ENCODE peak calls at places on chromosome 15, in six cellular contexts. K, F, V, W, R and C are unnamed samples.

GRCh38 chr15:52331490-52332240 is 36.1 kb upstream of the MYO5C start:
- DNase-seq in K (peak; percentile 30), F (peak; percentile 87), V (peak; percentile 21), W (no peak), R (no peak), C (peak; percentile 21)

GRCh38 chr15:68053997-68054657 is at the start of gene PIAS1:
- DNase-seq in K (peak; percentile 89), R (peak; percentile 98), F (peak; percentile 73), W (peak; percentile 93), V (peak; percentile 79), C (peak; percentile 78)

GRCh38 chr15:25508369-25509002 is 69.7 kb upstream of the UBE3A start:
- DNase-seq in R (peak; percentile 53), F (no peak), V (no peak), K (peak; percentile 7), W (no peak), C (no peak)

GRCh38 chr15:62452016-62452415 is 286.9 kb upstream of the C2CD4B start:
- DNase-seq in R (no peak), V (no peak), W (no peak), K (no peak), F (no peak), C (no peak)

GRCh38 chr15:92811514-92811913 is 88.6 kb upstream of the CHD2 start:
- DNase-seq in V (no peak), W (no peak), R (no peak), F (no peak), K (peak; percentile 68), C (no peak)

GRCh38 chr15:89998141-89998661 is 2.9 kb upstream of the ZNF710 start:
- DNase-seq in V (no peak), F (no peak), W (no peak), K (peak; percentile 69), R (peak; percentile 37), C (no peak)

GRCh38 chr15:83205725-83206324 is 1.8 kb downstream of the HDGFL3 start:
- DNase-seq in R (no peak), V (no peak), K (no peak), W (no peak), F (no peak), C (no peak)

GRCh38 chr15:90807687-90808086 is 60.7 kb upstream of the FURIN start:
- DNase-seq in F (no peak), V (no peak), R (no peak), K (no peak), W (no peak), C (no peak)

GRCh38 chr15:68729789-68730201 is 90.9 kb downstream of the ANP32A start:
- DNase-seq in F (no peak), R (no peak), V (no peak), K (no peak), W (no peak), C (no peak)

GRCh38 chr15:99071091-99071680 is 33.7 kb upstream of the SYNM start:
- DNase-seq in R (no peak), F (no peak), K (no peak), V (no peak), W (no peak), C (no peak)

GRCh38 chr15:72313448-72313840 is 6.5 kb downstream of the CELF6 start:
- DNase-seq in K (no peak), F (no peak), V (no peak), R (no peak), W (no peak), C (no peak)

GRCh38 chr15:22796079-22796478 is 9.6 kb downstream of the NIPA1 start:
- DNase-seq in K (no peak), F (no peak), W (no peak), V (no peak), R (no peak), C (no peak)

GRCh38 chr15:37095993-37096877 is 4.1 kb downstream of the MEIS2 start:
- DNase-seq in R (no peak), W (peak; percentile 71), F (no peak), V (no peak), K (no peak), C (no peak)

GRCh38 chr15:55868707-55869106 is 124.7 kb downstream of the NEDD4 start:
- DNase-seq in R (no peak), F (no peak), W (no peak), V (no peak), K (peak; percentile 18), C (no peak)

GRCh38 chr15:100856847-100857246 is 22.8 kb upstream of the ALDH1A3 start:
- DNase-seq in W (no peak), R (no peak), F (no peak), V (no peak), K (no peak), C (no peak)

GRCh38 chr15:55740981-55741591 is 1.9 kb downstream of the PRTG start:
- DNase-seq in W (no peak), V (no peak), K (no peak), R (no peak), F (no peak), C (no peak)

GRCh38 chr15:84797212-84797611 is 19.9 kb upstream of the ALPK3 start:
- DNase-seq in F (no peak), K (no peak), R (no peak), V (no peak), W (no peak), C (no peak)

GRCh38 chr15:41817781-41818180 is 10.1 kb upstream of the JMJD7 start:
- DNase-seq in F (no peak), V (no peak), W (no peak), R (no peak), K (no peak), C (no peak)

GRCh38 chr15:26082833-26083174 is 219.7 kb upstream of the ATP10A start:
- DNase-seq in K (no peak), V (no peak), R (no peak), W (no peak), F (no peak), C (no peak)

GRCh38 chr15:97652700-97653167 is 307.8 kb upstream of the ARRDC4 start:
- DNase-seq in F (no peak), W (peak; percentile 64), R (no peak), K (no peak), V (no peak), C (no peak)

GRCh38 chr15:34154725-34155204 is 52.9 kb downstream of the PGBD4 start:
- DNase-seq in V (no peak), F (no peak), R (no peak), K (no peak), W (no peak), C (no peak)

GRCh38 chr15:57185507-57186074 is 190.7 kb upstream of the CGNL1 start:
- DNase-seq in R (no peak), V (no peak), K (no peak), F (no peak), W (no peak), C (no peak)

GRCh38 chr15:101689901-101690300 is 34.4 kb downstream of the TARS3 start:
- DNase-seq in F (no peak), R (no peak), W (no peak), K (no peak), V (no peak), C (no peak)

GRCh38 chr15:44711089-44711355 is at the start of gene PATL2:
- DNase-seq in K (no peak), V (no peak), R (no peak), W (no peak), F (no peak), C (no peak)

GRCh38 chr15:44711356-44712107 is at the start of gene B2M:
- DNase-seq in K (peak; percentile 92), V (no peak), F (peak; percentile 94), R (peak; percentile 95), W (peak; percentile 96), C (peak; percentile 66)

GRCh38 chr15:44713006-44713966 is 2.0 kb downstream of the B2M start:
- DNase-seq in R (peak; percentile 41), V (no peak), F (no peak), W (no peak), K (peak; percentile 27), C (no peak)

GRCh38 chr15:44710236-44711088 is 661 bp downstream of the PATL2 start:
- DNase-seq in F (peak; percentile 69), R (peak; percentile 41), K (no peak), W (no peak), V (no peak), C (no peak)

GRCh38 chr15:44712108-44713005 is 1.0 kb downstream of the B2M start:
- DNase-seq in F (no peak), W (no peak), V (no peak), R (peak; percentile 15), K (peak; percentile 43), C (no peak)
- TF ChIP-seq POLR2A in F (peak; percentile 57), W (no peak), V (no peak), R (peak; percentile 23), K (no peak), C (no peak)

GRCh38 chr15:47293763-47294162 is 423.5 kb upstream of the SEMA6D start:
- DNase-seq in R (no peak), W (no peak), V (no peak), K (no peak), F (no peak), C (no peak)
- TF ChIP-seq POLR2AphosphoS5 in R (no peak), W (no peak), V (no peak), K (no peak), F (no peak), C (no peak)

GRCh38 chr15:31036783-31037182 is 45.4 kb upstream of the MTMR10 start:
- DNase-seq in F (no peak), W (no peak), V (no peak), K (no peak), R (no peak), C (no peak)

GRCh38 chr15:31035610-31036009 is 44.2 kb upstream of the MTMR10 start:
- DNase-seq in V (no peak), R (no peak), K (no peak), F (no peak), W (no peak), C (no peak)

GRCh38 chr15:31034152-31034551 is 42.7 kb upstream of the MTMR10 start:
- DNase-seq in K (no peak), W (no peak), V (no peak), F (no peak), R (no peak), C (no peak)

GRCh38 chr15:31031471-31032064 is 40.1 kb upstream of the MTMR10 start:
- DNase-seq in F (peak; percentile 46), V (no peak), W (no peak), K (no peak), R (no peak), C (no peak)

DNA sequence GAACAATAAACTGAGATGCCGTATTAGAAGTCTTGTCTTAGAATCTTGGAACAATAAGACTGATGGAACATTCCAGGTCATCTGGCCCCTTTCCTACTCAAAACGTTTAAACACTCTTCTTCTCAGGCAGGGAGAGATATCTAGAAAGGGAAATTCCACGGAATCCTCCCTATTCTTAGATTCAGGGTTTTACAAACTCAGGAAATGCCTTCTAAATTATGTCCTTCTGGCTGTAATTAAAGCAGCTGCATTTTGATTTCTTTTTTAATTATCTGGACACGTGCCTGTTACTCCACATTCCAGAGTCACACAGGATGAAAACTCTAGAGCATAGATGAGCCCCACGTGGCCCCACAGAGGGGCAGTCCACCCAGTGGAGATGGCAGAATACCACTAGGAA is 41.5 kb upstream of the MTMR10 start:
- DNase-seq in R (no peak), F (no peak), V (no peak), K (no peak), W (no peak), C (no peak)
- TF ChIP-seq TAF1 in R (no peak), F (no peak), V (no peak), K (no peak), W (no peak), C (no peak)

DNA sequence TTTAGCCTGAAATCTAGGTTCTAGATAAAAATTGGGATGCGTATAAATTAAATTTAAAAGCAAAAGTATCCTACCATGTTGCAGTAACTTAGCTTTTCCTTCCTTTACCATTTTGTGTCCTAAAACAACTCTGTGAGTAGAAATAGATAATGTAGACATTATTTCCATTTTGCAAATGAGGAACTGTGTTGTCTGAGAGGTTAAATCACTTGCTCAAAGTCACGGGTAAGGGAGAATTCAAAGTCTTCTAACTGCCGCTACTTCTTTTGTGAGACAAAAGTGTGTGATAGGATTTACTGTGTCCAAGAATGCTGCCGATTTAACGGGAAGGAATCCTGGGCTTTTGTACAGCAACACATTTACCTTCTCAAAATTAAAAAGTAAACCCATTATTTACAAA is 40.7 kb downstream of the MYO1E start:
- DNase-seq in F (no peak), K (no peak), W (no peak), V (no peak), R (no peak), C (no peak)
- TF ChIP-seq POLR2A in F (no peak), K (no peak), W (no peak), V (no peak), R (no peak), C (no peak)